ENCODE peak calls at places on chromosome 9, in six cellular contexts. B is IMR-90, C is neuronal stem cell, X is H9, G is H1, V is trophoblast cell. H is an unnamed sample.

GRCh38 chr9:111481885-111482636 is 2.1 kb downstream of the ECPAS start:
- DNase-seq in X (no peak), B (peak), V (peak), C (peak), G (no peak), H (peak)

GRCh38 chr9:19410195-19410503 is 1.3 kb downstream of the ACER2 start:
- DNase-seq in V (no peak), G (no peak), B (no peak), X (no peak), C (no peak), H (no peak)

GRCh38 chr9:18689881-18690280 is 215.9 kb downstream of the ADAMTSL1 start:
- DNase-seq in C (no peak), X (no peak), G (no peak), V (no peak), B (peak), H (no peak)

GRCh38 chr9:3080951-3081350 is 237.1 kb upstream of the PUM3 start:
- DNase-seq in B (peak), X (no peak), V (no peak), G (no peak), C (no peak), H (no peak)

GRCh38 chr9:129484325-129485000 is 136.4 kb downstream of the C9orf50 start:
- DNase-seq in G (no peak), B (no peak), V (no peak), C (no peak), X (no peak), H (no peak)

GRCh38 chr9:117290809-117291208 is 124.0 kb downstream of the ASTN2 start:
- DNase-seq in V (no peak), B (peak), G (no peak), C (no peak), X (no peak), H (no peak)

GRCh38 chr9:109600142-109600541 is 102.0 kb upstream of the PTPN3 start:
- DNase-seq in G (no peak), X (no peak), C (no peak), V (no peak), B (peak), H (peak)

GRCh38 chr9:99368341-99369326 is 146.6 kb downstream of the SEC61B start:
- DNase-seq in X (no peak), G (no peak), C (peak), V (peak), B (peak), H (peak)

GRCh38 chr9:88388886-88389617 is 808 bp downstream of the SPIN1 start:
- DNase-seq in G (no peak), V (peak), X (peak), B (peak), C (peak), H (peak)

GRCh38 chr9:124256517-124257069 is 1.2 kb upstream of the NEK6 start:
- DNase-seq in C (no peak), G (no peak), B (peak), X (no peak), V (peak), H (peak)

GRCh38 chr9:122076117-122076516 is 17.0 kb downstream of the TTLL11 start:
- DNase-seq in V (no peak), X (no peak), B (no peak), C (no peak), G (no peak), H (no peak)

GRCh38 chr9:122076773-122077172 is 16.3 kb downstream of the TTLL11 start:
- DNase-seq in G (no peak), C (no peak), X (no peak), B (no peak), V (no peak), H (no peak)

GRCh38 chr9:122071716-122072115 is 21.4 kb downstream of the TTLL11 start:
- DNase-seq in B (no peak), C (no peak), V (no peak), X (no peak), G (no peak), H (no peak)

GRCh38 chr9:122078557-122078956 is 14.6 kb downstream of the TTLL11 start:
- DNase-seq in V (no peak), B (no peak), X (no peak), C (no peak), G (no peak), H (no peak)

GRCh38 chr9:122075135-122076030 is 17.7 kb downstream of the TTLL11 start:
- DNase-seq in G (no peak), X (no peak), V (peak), B (peak), C (no peak), H (peak)
- H2AFZ ChIP-seq in G (no peak), X (no peak), V (no peak), B (no peak), C (no peak), H (no peak)

GRCh38 chr9:131008909-131009618 is at the start of gene LAMC3:
- DNase-seq in B (no peak), G (no peak), X (peak), V (no peak), C (no peak), H (no peak)
- H2AK5ac ChIP-seq in B (no peak), G (peak), X (no peak), V (no peak), C (peak), H (no peak)

DNA sequence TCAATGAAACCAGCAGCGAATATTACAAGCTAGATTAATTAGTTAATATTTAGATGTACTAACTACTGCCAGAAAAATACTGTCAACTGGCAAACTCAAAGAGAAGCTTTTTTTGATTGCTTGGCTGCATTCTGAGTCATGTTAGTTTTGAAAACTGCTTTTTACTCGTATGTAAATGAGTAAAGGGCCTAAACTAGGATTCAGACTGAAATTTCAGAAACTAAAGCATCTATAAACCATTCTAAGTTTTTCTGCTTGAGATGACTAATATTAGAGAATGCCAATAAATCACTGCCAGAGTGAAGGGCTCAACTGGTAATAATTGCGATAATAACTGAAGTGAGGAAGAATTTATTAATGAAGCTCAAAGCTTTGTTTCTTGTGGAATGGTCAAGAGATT is 7.0 kb upstream of the PCA3 start:
- DNase-seq in C (no peak), V (no peak), X (no peak), B (no peak), G (no peak), H (no peak)
- H2AFZ ChIP-seq in C (no peak), V (no peak), X (no peak), B (no peak), G (no peak), H (no peak)

GRCh38 chr9:90979138-90979551 is 177.5 kb downstream of the SYK start:
- DNase-seq in X (no peak), V (no peak), C (no peak), G (no peak), B (no peak), H (no peak)
- H2AK5ac ChIP-seq in X (no peak), V (no peak), C (no peak), G (no peak), B (no peak), H (peak)

GRCh38 chr9:78033870-78034269 is 2.3 kb upstream of the GNAQ start:
- DNase-seq in G (no peak), V (no peak), X (no peak), B (no peak), C (no peak), H (no peak)
- H2AFZ ChIP-seq in G (no peak), V (no peak), X (no peak), B (no peak), C (no peak), H (no peak)

GRCh38 chr9:71921190-71921814 is 9.9 kb downstream of the C9orf85 start:
- DNase-seq in B (no peak), X (peak), V (no peak), C (no peak), G (peak), H (peak)
- H2AK5ac ChIP-seq in B (no peak), X (no peak), V (no peak), C (no peak), G (peak), H (no peak)

DNA sequence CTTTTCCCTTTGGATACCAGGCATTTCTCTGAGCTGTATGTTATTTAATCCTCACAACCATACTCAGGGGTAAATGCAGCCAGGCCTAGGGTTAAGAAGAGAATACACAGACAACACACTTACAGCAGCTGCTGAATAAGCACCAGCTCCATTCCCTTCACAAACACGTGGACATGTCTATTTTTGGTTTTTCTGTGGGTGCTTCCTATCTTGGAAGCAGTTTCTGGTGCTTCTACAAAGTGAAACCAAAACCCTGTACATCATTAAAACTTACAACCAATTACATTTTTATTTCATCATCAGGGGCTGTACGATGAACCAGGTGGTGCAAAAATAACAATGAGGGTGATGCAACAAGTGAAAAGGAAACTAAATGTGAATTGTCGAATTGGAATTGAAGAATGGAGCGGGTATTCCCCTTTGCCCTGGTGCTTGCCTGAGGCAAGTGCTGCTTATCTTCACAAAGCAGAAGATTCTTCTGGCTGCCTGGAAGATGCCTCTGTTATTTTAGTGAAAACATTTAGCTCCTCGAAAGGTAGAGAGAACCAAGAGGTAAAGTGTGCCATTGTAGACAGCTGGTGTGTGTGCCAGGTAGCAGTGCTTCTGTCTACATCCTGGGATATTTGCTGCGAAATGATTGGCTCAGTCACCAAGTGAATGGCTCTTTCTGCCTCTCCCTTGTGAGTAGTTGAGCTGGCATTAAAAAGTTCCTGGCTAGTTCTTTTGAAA is 18.6 kb upstream of the IFNB1 start:
- DNase-seq in G (no peak), V (peak), C (no peak), X (no peak), B (peak), H (peak)
- H2AFZ ChIP-seq in G (peak), V (peak), C (peak), X (no peak), B (peak), H (no peak)

GRCh38 chr9:120580591-120580896 is 577 bp upstream of the CDK5RAP2 start:
- DNase-seq in X (no peak), C (no peak), G (no peak), B (no peak), V (no peak), H (no peak)

GRCh38 chr9:120583958-120584369 is 4.0 kb upstream of the CDK5RAP2 start:
- DNase-seq in B (peak), X (peak), V (no peak), G (no peak), C (no peak), H (peak)

GRCh38 chr9:120579750-120580590 is at the start of gene CDK5RAP2:
- DNase-seq in C (peak), V (peak), B (peak), X (peak), G (peak), H (peak)

GRCh38 chr9:120578614-120579013 is 1.4 kb downstream of the CDK5RAP2 start:
- DNase-seq in G (no peak), C (no peak), B (no peak), X (no peak), V (no peak), H (no peak)

GRCh38 chr9:120579139-120579749 is 723 bp downstream of the CDK5RAP2 start:
- DNase-seq in G (no peak), V (no peak), X (no peak), C (no peak), B (no peak), H (peak)
- H2AK5ac ChIP-seq in G (no peak), V (peak), X (no peak), C (peak), B (peak), H (no peak)

GRCh38 chr9:10265102-10265708 is 347.6 kb downstream of the PTPRD start:
- DNase-seq in C (no peak), G (no peak), B (peak), V (no peak), X (no peak), H (peak)

GRCh38 chr9:10274156-10274555 is 338.6 kb downstream of the PTPRD start:
- DNase-seq in C (no peak), G (no peak), X (no peak), V (no peak), B (no peak), H (peak)

GRCh38 chr9:10272830-10273229 is 340.0 kb downstream of the PTPRD start:
- DNase-seq in C (no peak), X (no peak), B (no peak), G (no peak), V (no peak), H (no peak)

GRCh38 chr9:10268500-10269485 is 344.0 kb downstream of the PTPRD start:
- DNase-seq in V (no peak), B (peak), C (peak), G (peak), X (peak), H (peak)
- H2AFZ ChIP-seq in V (no peak), B (no peak), C (peak), G (peak), X (no peak), H (no peak)

GRCh38 chr9:135513351-135513846 is 7.8 kb upstream of the LCN1 start:
- DNase-seq in B (no peak), V (no peak), G (no peak), C (no peak), X (peak), H (no peak)
- H2AK5ac ChIP-seq in B (no peak), V (no peak), G (no peak), C (peak), X (no peak), H (no peak)

H was measured in mesenchymal stem cell.